ENCODE peak calls at places on chromosomes 3 and 15, in six cellular contexts. T is fibroblast of lung, S is PC-9, N is H9, B is IMR-90, H is OCI-LY7. U is an unnamed sample.
A peak's percentile ranks its signal among the peaks of the same experiment; 100 is the strongest.

GRCh38 chr3:10738688-10739372 is 77.2 kb upstream of the SLC6A11 start:
- DNase-seq in H (peak; percentile 70), S (no peak), B (peak; percentile 58), N (peak; percentile 89), T (peak; percentile 56), U (peak; percentile 66)

GRCh38 chr3:14369675-14370669 is 32.4 kb upstream of the SLC6A6 start:
- DNase-seq in S (peak; percentile 74), H (peak; percentile 61), T (no peak), B (no peak), N (peak; percentile 90), U (no peak)

GRCh38 chr15:67812232-67812631 is 13.1 kb upstream of the SKOR1 start:
- DNase-seq in B (no peak), S (no peak), T (no peak), H (no peak), N (peak; percentile 44), U (no peak)

GRCh38 chr15:57861805-57862586 is 155.5 kb downstream of the POLR2M start:
- DNase-seq in S (no peak), B (peak; percentile 64), N (no peak), H (no peak), T (peak; percentile 86), U (no peak)

GRCh38 chr15:84921121-84921520 is 36.7 kb downstream of the SLC28A1 start:
- DNase-seq in H (no peak), S (no peak), T (no peak), B (peak; percentile 9), N (no peak), U (no peak)

GRCh38 chr3:184726497-184726896 is 14.6 kb upstream of the MAGEF1 start:
- DNase-seq in B (no peak), S (no peak), N (no peak), H (no peak), T (no peak), U (no peak)

GRCh38 chr3:123283657-123284398 is 82.1 kb downstream of the SEC22A start:
- DNase-seq in T (no peak), H (no peak), S (no peak), B (no peak), N (no peak), U (no peak)

GRCh38 chr3:173410836-173411235 is 13.3 kb downstream of the NLGN1 start:
- DNase-seq in B (no peak), S (no peak), H (no peak), N (no peak), T (no peak), U (no peak)

GRCh38 chr3:9913601-9914000 is 3.3 kb upstream of the IL17RC start:
- DNase-seq in T (no peak), S (no peak), N (no peak), H (no peak), B (no peak), U (no peak)

GRCh38 chr3:188153949-188154757 is at the start of gene LPP:
- DNase-seq in H (peak; percentile 79), N (peak; percentile 81), S (peak; percentile 63), B (peak; percentile 77), T (peak; percentile 77), U (peak; percentile 91)

GRCh38 chr3:165339753-165340152 is 143.6 kb upstream of the SLITRK3 start:
- DNase-seq in T (peak; percentile 7), H (no peak), B (peak; percentile 4), N (no peak), S (no peak), U (no peak)

GRCh38 chr3:50503947-50504346 is 513 bp upstream of the CACNA2D2 start:
- DNase-seq in H (no peak), B (no peak), T (no peak), N (no peak), S (no peak), U (no peak)

GRCh38 chr3:130621824-130622223 is 104.8 kb downstream of the COL6A6 start:
- DNase-seq in N (no peak), B (no peak), S (no peak), H (no peak), T (no peak), U (no peak)

GRCh38 chr3:147397911-147398809 is 8.2 kb downstream of the ZIC4 start:
- DNase-seq in N (peak; percentile 68), B (no peak), S (no peak), T (no peak), H (no peak), U (no peak)
- H2AFZ ChIP-seq in N (no peak overlapping the region), B (peak overlapping the region; percentile 21), S (no peak overlapping the region), T (no peak overlapping the region), H (no peak overlapping the region), U (no peak overlapping the region)

GRCh38 chr3:108548304-108548703 is 37.9 kb upstream of the MYH15 start:
- DNase-seq in H (no peak), B (peak; percentile 15), N (no peak), T (no peak), S (no peak), U (no peak)

GRCh38 chr3:108552267-108553159 is 36.7 kb downstream of the CIP2A start:
- DNase-seq in H (peak; percentile 28), T (peak; percentile 29), N (no peak), B (peak; percentile 56), S (peak; percentile 63), U (no peak)

GRCh38 chr3:108546249-108546648 is 35.9 kb upstream of the MYH15 start:
- DNase-seq in B (peak; percentile 4), T (no peak), S (no peak), N (no peak), H (no peak), U (no peak)

GRCh38 chr3:108548886-108549285 is 38.5 kb upstream of the MYH15 start:
- DNase-seq in T (no peak), N (no peak), S (no peak), B (no peak), H (no peak), U (no peak)

GRCh38 chr3:108546692-108547091 is 36.3 kb upstream of the MYH15 start:
- DNase-seq in N (no peak), H (no peak), B (no peak), S (no peak), T (no peak), U (no peak)
- H2AFZ ChIP-seq in N (no peak overlapping the region), H (no peak overlapping the region), B (no peak overlapping the region), S (no peak overlapping the region), T (peak overlapping the region; percentile 62), U (no peak overlapping the region)

GRCh38 chr3:102295756-102296155 is 139.1 kb upstream of the ZPLD1 start:
- DNase-seq in H (no peak), S (no peak), N (no peak), T (no peak), B (no peak), U (no peak)

GRCh38 chr3:102301155-102301554 is 133.7 kb upstream of the ZPLD1 start:
- DNase-seq in T (no peak), H (no peak), S (no peak), N (no peak), B (no peak), U (no peak)

GRCh38 chr3:102297259-102297658 is 137.6 kb upstream of the ZPLD1 start:
- DNase-seq in N (no peak), H (no peak), S (no peak), T (no peak), B (no peak), U (no peak)

GRCh38 chr3:102302020-102302419 is 132.8 kb upstream of the ZPLD1 start:
- DNase-seq in T (no peak), N (no peak), B (no peak), S (no peak), H (no peak), U (no peak)

DNA sequence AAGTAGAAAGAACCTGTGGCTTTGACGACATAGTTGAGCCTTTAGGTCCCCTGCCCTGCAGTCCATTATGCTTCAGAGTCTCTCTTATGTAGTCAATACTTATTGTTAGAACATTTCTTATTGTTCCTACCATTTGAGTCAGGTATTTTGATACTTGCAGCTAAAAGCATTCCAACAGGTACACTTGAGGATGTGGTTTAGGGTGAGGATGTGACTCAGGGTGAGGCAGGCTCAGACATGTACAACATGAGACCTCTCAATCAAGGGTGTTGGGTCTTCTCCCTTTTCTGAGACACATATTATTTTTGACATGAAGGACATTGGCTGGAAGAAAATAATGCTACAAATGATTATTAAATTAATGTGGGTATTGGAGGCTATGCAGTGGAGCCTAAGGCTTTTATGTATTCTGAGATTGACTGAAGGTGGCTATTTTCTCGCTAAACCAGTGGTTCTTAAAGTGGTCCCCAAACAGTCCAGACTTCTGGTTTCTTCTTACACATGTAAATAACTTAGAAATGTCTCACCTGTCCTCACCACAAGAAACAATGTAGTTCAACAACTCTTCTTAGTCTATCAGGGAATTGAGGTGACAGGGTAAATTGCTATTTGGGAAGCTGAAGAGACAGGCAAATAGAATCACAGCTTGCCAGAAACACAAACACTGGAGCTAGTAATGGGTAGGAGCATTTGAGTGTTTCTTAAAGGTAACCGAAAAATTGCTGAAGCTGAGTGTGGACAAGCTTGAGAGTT is 135.5 kb upstream of the ZPLD1 start:
- DNase-seq in T (peak; percentile 3), S (peak; percentile 82), H (no peak), N (no peak), B (no peak), U (no peak)
- H2AFZ ChIP-seq in T (no peak overlapping the region), S (peak overlapping the region; percentile 41), H (no peak overlapping the region), N (no peak overlapping the region), B (no peak overlapping the region), U (no peak overlapping the region)

GRCh38 chr3:170997966-170998913 is 28.3 kb downstream of the SLC2A2 start:
- DNase-seq in S (no peak), T (peak; percentile 58), H (no peak), N (no peak), B (peak; percentile 59), U (no peak)
- H2AFZ ChIP-seq in S (no peak overlapping the region), T (peak overlapping the region; percentile 16), H (no peak overlapping the region), N (no peak overlapping the region), B (no peak overlapping the region), U (no peak overlapping the region)

GRCh38 chr3:151900460-151900859 is 27.0 kb downstream of the SUCNR1 start:
- DNase-seq in H (no peak), T (peak; percentile 66), S (no peak), B (no peak), N (no peak), U (no peak)
- H2AFZ ChIP-seq in H (no peak overlapping the region), T (peak overlapping the region; percentile 4), S (peak overlapping the region; percentile 37), B (no peak overlapping the region), N (no peak overlapping the region), U (no peak overlapping the region)

U was measured in DND-41.